ENCODE peak calls at places on chromosome 17, in seven cellular contexts. P, S, D, N, B, A and T are unnamed samples.

GRCh38 chr17:57257213-57257873 is 1.0 kb downstream of the MSI2 start:
- DNase-seq in A (no peak), S (no peak), B (no peak), P (no peak), D (no peak), N (no peak), T (no peak)

GRCh38 chr17:12744298-12744697 is 45.0 kb upstream of the ARHGAP44 start:
- DNase-seq in A (no peak), N (no peak), B (no peak), S (no peak), D (no peak), P (no peak), T (no peak)

GRCh38 chr17:9408381-9408780 is 167.2 kb downstream of the STX8 start:
- DNase-seq in D (no peak), B (no peak), N (no peak), A (no peak), S (no peak), P (no peak), T (no peak)

GRCh38 chr17:66373944-66374817 is 71.8 kb downstream of the PRKCA start:
- DNase-seq in B (no peak), A (no peak), S (peak; percentile 10), D (peak; percentile 10), N (peak; percentile 89), P (no peak), T (no peak)

GRCh38 chr17:218711-219110 is 37.3 kb upstream of the DOC2B start:
- DNase-seq in B (no peak), A (no peak), N (no peak), S (no peak), D (no peak), P (no peak), T (no peak)

GRCh38 chr17:33786478-33786877 is 468.6 kb upstream of the CCL2 start:
- DNase-seq in S (no peak), B (no peak), A (no peak), N (no peak), D (no peak), P (no peak), T (no peak)

GRCh38 chr17:35766903-35767510 is 6.3 kb downstream of the C17orf50 start:
- DNase-seq in P (no peak), S (no peak), B (no peak), A (peak; percentile 16), D (no peak), N (no peak), T (no peak)

GRCh38 chr17:61065263-61065773 is 334.3 kb upstream of the TBX2 start:
- DNase-seq in S (no peak), P (no peak), D (no peak), N (no peak), A (no peak), B (peak; percentile 37), T (no peak)

GRCh38 chr17:8210761-8211458 is 535 bp upstream of the AURKB start:
- DNase-seq in P (no peak), N (no peak), B (no peak), D (no peak), S (no peak), A (no peak), T (no peak)

GRCh38 chr17:21252875-21253645 is at the start of gene NATD1:
- DNase-seq in S (peak; percentile 43), A (peak; percentile 95), B (peak; percentile 22), P (peak; percentile 58), D (peak; percentile 87), N (peak; percentile 72), T (peak; percentile 79)

GRCh38 chr17:34371405-34371804 is 8.4 kb upstream of the CCL1 start:
- DNase-seq in B (no peak), A (no peak), N (no peak), P (no peak), S (no peak), D (no peak), T (no peak)

GRCh38 chr17:19337712-19338023 is 24.9 kb downstream of the B9D1 start:
- DNase-seq in N (no peak), A (no peak), S (no peak), P (no peak), B (no peak), D (no peak), T (no peak)

GRCh38 chr17:48577330-48577945 is 712 bp downstream of the HOXB4 start:
- DNase-seq in S (no peak), A (no peak), N (no peak), B (no peak), D (no peak), P (no peak), T (no peak)

GRCh38 chr17:76087531-76087930 is 8.5 kb downstream of the ZACN start:
- DNase-seq in D (no peak), S (no peak), A (no peak), P (no peak), B (no peak), N (no peak), T (no peak)

GRCh38 chr17:42623732-42624596 is 14.5 kb downstream of the TUBG1 start:
- DNase-seq in S (no peak), B (no peak), D (no peak), N (peak; percentile 73), A (no peak), P (peak; percentile 92), T (no peak)

GRCh38 chr17:13253746-13254410 is 236.1 kb upstream of the ELAC2 start:
- DNase-seq in B (no peak), P (no peak), S (no peak), D (no peak), N (no peak), A (no peak), T (no peak)

GRCh38 chr17:57975044-57975443 is 13.0 kb downstream of the VEZF1 start:
- DNase-seq in D (no peak), P (no peak), B (no peak), A (no peak), S (no peak), N (no peak), T (no peak)